ENCODE peak calls at places on chromosomes 6 and 20, in ten cellular contexts. Z, S, C, X, Y, V, A, D, J and I are unnamed samples.
A peak's percentile ranks its signal among the peaks of the same experiment; 100 is the strongest.

GRCh38 chr20:59664389-59665055 is 60.2 kb downstream of the PHACTR3 start:
- DNase-seq in J (no peak), D (no peak), C (no peak), Y (no peak), A (no peak), Z (no peak), X (no peak), V (no peak), S (no peak), I (no peak)

GRCh38 chr20:8385247-8385646 is 253.2 kb downstream of the PLCB1 start:
- DNase-seq in J (no peak), D (no peak), S (peak; percentile 73), Y (no peak), Z (peak; percentile 62), X (no peak), A (no peak), C (peak; percentile 20), V (peak; percentile 26), I (no peak)

GRCh38 chr6:117188627-117189201 is 76.6 kb upstream of the VGLL2 start:
- DNase-seq in D (no peak), C (no peak), S (no peak), X (no peak), A (no peak), V (no peak), Z (no peak), J (no peak), Y (no peak), I (no peak)

GRCh38 chr20:17664025-17664638 is 17.9 kb downstream of the RRBP1 start:
- DNase-seq in J (no peak), D (no peak), Y (no peak), A (no peak), C (no peak), S (no peak), V (no peak), X (no peak), Z (no peak), I (no peak)

GRCh38 chr20:1829531-1829930 is 65.7 kb upstream of the SIRPA start:
- DNase-seq in C (no peak), A (no peak), X (no peak), J (no peak), Y (no peak), S (no peak), V (no peak), Z (no peak), D (no peak), I (no peak)

GRCh38 chr6:11771473-11772048 is 7.0 kb downstream of the ADTRP start:
- DNase-seq in A (no peak), X (no peak), Y (no peak), Z (peak; percentile 17), J (no peak), D (no peak), S (peak; percentile 26), V (no peak), C (no peak), I (no peak)

GRCh38 chr20:59289994-59290393 is 10.4 kb upstream of the EDN3 start:
- DNase-seq in Y (no peak), J (peak; percentile 83), A (no peak), C (no peak), D (no peak), S (no peak), Z (no peak), X (no peak), V (peak; percentile 83), I (no peak)

GRCh38 chr6:28811873-28812272 is 111.9 kb downstream of the TRIM27 start:
- DNase-seq in S (no peak), X (no peak), Y (no peak), A (no peak), C (no peak), D (no peak), J (no peak), V (no peak), Z (no peak), I (no peak)

GRCh38 chr6:32082951-32083350 is 26.2 kb downstream of the TNXB start:
- DNase-seq in Y (no peak), C (peak; percentile 67), D (no peak), Z (peak; percentile 76), X (peak; percentile 25), A (no peak), J (no peak), V (no peak), S (peak; percentile 55), I (no peak)

GRCh38 chr20:18719426-18719825 is 94.2 kb upstream of the SCP2D1 start:
- DNase-seq in Z (peak; percentile 36), C (no peak), D (no peak), V (peak; percentile 15), Y (no peak), J (no peak), X (no peak), S (peak; percentile 53), A (no peak), I (no peak)

GRCh38 chr20:21324126-21324525 is 21.0 kb downstream of the XRN2 start:
- DNase-seq in J (no peak), Y (no peak), D (no peak), A (no peak), X (no peak), C (no peak), S (no peak), Z (no peak), V (no peak), I (no peak)

GRCh38 chr6:158686791-158687381 is 37.0 kb downstream of the SYTL3 start:
- DNase-seq in V (no peak), D (no peak), Z (no peak), C (no peak), Y (peak; percentile 79), S (no peak), X (no peak), A (no peak), J (no peak), I (peak; percentile 84)

GRCh38 chr6:156809034-156809433 is 31.9 kb downstream of the ARID1B start:
- DNase-seq in A (no peak), V (peak; percentile 65), Z (peak; percentile 40), J (no peak), Y (no peak), X (no peak), S (no peak), D (no peak), C (no peak), I (no peak)

GRCh38 chr6:108653864-108654402 is 93.2 kb downstream of the FOXO3 start:
- DNase-seq in X (no peak), J (no peak), Z (peak; percentile 60), V (peak; percentile 69), C (peak; percentile 78), D (no peak), A (peak; percentile 60), S (no peak), Y (no peak), I (no peak)

GRCh38 chr20:16419138-16419715 is 154.0 kb downstream of the KIF16B start:
- DNase-seq in V (no peak), C (no peak), Z (no peak), D (no peak), Y (no peak), A (no peak), J (no peak), X (no peak), S (no peak), I (no peak)

GRCh38 chr20:1805161-1805581 is 90.0 kb upstream of the SIRPA start:
- DNase-seq in Z (no peak), Y (no peak), S (no peak), D (no peak), A (no peak), J (no peak), C (no peak), V (no peak), X (no peak), I (no peak)

GRCh38 chr6:163249651-163250101 is 164.8 kb upstream of the QKI start:
- DNase-seq in Y (no peak), X (no peak), S (no peak), D (no peak), V (no peak), Z (no peak), J (no peak), A (peak; percentile 55), C (no peak), I (no peak)

GRCh38 chr20:48019496-48019895 is 234.2 kb upstream of the SULF2 start:
- DNase-seq in Z (no peak), J (no peak), S (no peak), V (no peak), C (no peak), D (no peak), A (no peak), X (no peak), Y (no peak), I (no peak)

GRCh38 chr6:124669713-124670480 is 292.3 kb upstream of the RNF217 start:
- DNase-seq in V (no peak), Y (no peak), A (no peak), D (no peak), Z (no peak), X (no peak), S (no peak), C (no peak), J (no peak), I (no peak)

GRCh38 chr6:40845588-40845987 is 193.4 kb downstream of the UNC5CL start:
- DNase-seq in C (no peak), X (no peak), Z (peak; percentile 42), V (peak; percentile 43), D (peak; percentile 69), J (no peak), Y (no peak), A (no peak), S (peak; percentile 53), I (no peak)

GRCh38 chr6:139173172-139173571 is 38.3 kb downstream of the HECA start:
- DNase-seq in Y (peak; percentile 54), C (no peak), J (no peak), S (no peak), V (no peak), D (no peak), X (no peak), A (no peak), Z (no peak), I (peak; percentile 54)

GRCh38 chr20:35702051-35702823 is 3.0 kb downstream of the ROMO1 start:
- DNase-seq in J (no peak), S (no peak), D (no peak), Z (peak; percentile 56), V (no peak), X (no peak), A (no peak), C (no peak), Y (peak; percentile 43), I (no peak)
- H3K36me3 ChIP-seq in J (peaks cover 62% of the 10 kb centered on the region), S (peaks cover 55% of the 10 kb centered on the region), D (peaks cover 5% of the 10 kb centered on the region), Z (peaks cover 11% of the 10 kb centered on the region), V (peaks cover 48% of the 10 kb centered on the region), X (peaks cover 62% of the 10 kb centered on the region), A (peaks cover 57% of the 10 kb centered on the region), C (peaks cover 64% of the 10 kb centered on the region), Y (peaks cover 31% of the 10 kb centered on the region), I (peaks cover 11% of the 10 kb centered on the region)

GRCh38 chr20:44941292-44941691 is 18.9 kb downstream of the TOMM34 start:
- DNase-seq in C (no peak), D (no peak), J (no peak), X (no peak), A (no peak), Z (no peak), S (no peak), V (no peak), Y (no peak), I (no peak)
- H3K36me3 ChIP-seq in C (peaks cover 51% of the 10 kb centered on the region), D (no peaks in the 10 kb centered on the region), J (peaks cover 57% of the 10 kb centered on the region), X (peaks cover 68% of the 10 kb centered on the region), A (peaks cover 84% of the 10 kb centered on the region), Z (peaks cover 19% of the 10 kb centered on the region), S (peaks cover 55% of the 10 kb centered on the region), V (peaks cover 44% of the 10 kb centered on the region), Y (peaks cover 33% of the 10 kb centered on the region), I (peaks cover 91% of the 10 kb centered on the region)

GRCh38 chr6:110178626-110179405 is 654 bp downstream of the WASF1 start:
- DNase-seq in J (peak; percentile 60), A (peak; percentile 59), C (peak; percentile 15), Z (peak; percentile 64), X (no peak), Y (peak; percentile 84), S (peak; percentile 49), V (peak; percentile 42), D (peak; percentile 67), I (peak; percentile 52)
- H3K36me3 ChIP-seq in J (no peaks in the 10 kb centered on the region), A (no peaks in the 10 kb centered on the region), C (no peaks in the 10 kb centered on the region), Z (no peaks in the 10 kb centered on the region), X (no peaks in the 10 kb centered on the region), Y (no peaks in the 10 kb centered on the region), S (no peaks in the 10 kb centered on the region), V (no peaks in the 10 kb centered on the region), D (no peaks in the 10 kb centered on the region), I (no peaks in the 10 kb centered on the region)

GRCh38 chr20:53579581-53580375 is 13.9 kb downstream of the ZNF217 start:
- DNase-seq in S (no peak), D (peak; percentile 42), X (no peak), J (no peak), Z (peak; percentile 90), A (peak; percentile 42), C (no peak), V (no peak), Y (no peak), I (peak; percentile 56)
- H3K36me3 ChIP-seq in S (peaks cover 53% of the 10 kb centered on the region), D (peaks cover 3% of the 10 kb centered on the region), X (peaks cover 44% of the 10 kb centered on the region), J (peaks cover 59% of the 10 kb centered on the region), Z (peaks cover 24% of the 10 kb centered on the region), A (peaks cover 56% of the 10 kb centered on the region), C (peaks cover 52% of the 10 kb centered on the region), V (peaks cover 36% of the 10 kb centered on the region), Y (peaks cover 39% of the 10 kb centered on the region), I (peaks cover 17% of the 10 kb centered on the region)